ENCODE peak calls at places on chromosomes 5 and 9, in eight cellular contexts. P is OCI-LY7, S is epithelial cell of proximal tubule, O is nephron progenitor cell, D is Peyer's patch, T is progenitor cell of endocrine pancreas, Z is spleen, U is tibial artery. W is an unnamed sample.
A peak's percentile ranks its signal among the peaks of the same experiment; 100 is the strongest.

GRCh38 chr5:76500633-76501393 is 97.7 kb downstream of the IQGAP2 start:
- DNase-seq in P (no peak), S (no peak), O (no peak), D (no peak), T (no peak), Z (no peak), U (no peak), W (no peak)

GRCh38 chr5:54525226-54525625 is 7.7 kb downstream of the SNX18 start:
- DNase-seq in P (no peak), S (no peak), O (no peak), D (no peak), T (no peak), Z (no peak), U (no peak), W (no peak)

GRCh38 chr9:115694991-115695390 is 458.6 kb upstream of the PAPPA start:
- DNase-seq in P (no peak), S (no peak), O (no peak), D (no peak), T (no peak), Z (no peak), U (no peak), W (no peak)

GRCh38 chr5:150162142-150162513 is 4.5 kb upstream of the CDX1 start:
- DNase-seq in P (no peak), S (no peak), O (no peak), D (no peak), T (no peak), Z (no peak), U (no peak), W (no peak)

GRCh38 chr5:103402861-103403260 is 144.3 kb downstream of the MACIR start:
- DNase-seq in P (no peak), S (no peak), O (no peak), D (no peak), T (no peak), Z (no peak), U (no peak), W (no peak)

GRCh38 chr5:40497573-40497972 is 182.1 kb upstream of the PTGER4 start:
- DNase-seq in P (no peak), S (peak; percentile 6), O (no peak), D (no peak), T (no peak), Z (no peak), U (no peak), W (no peak)

GRCh38 chr9:107276966-107277710 is 5.9 kb upstream of the RAD23B start:
- DNase-seq in P (no peak), S (no peak), O (no peak), D (no peak), T (no peak), Z (no peak), U (no peak), W (no peak)

GRCh38 chr9:5361326-5362005 is 21.8 kb upstream of the RLN1 start:
- DNase-seq in P (no peak), S (no peak), O (no peak), D (no peak), T (no peak), Z (no peak), U (no peak), W (no peak)

GRCh38 chr5:96633820-96634219 is 28.4 kb upstream of the CAST start:
- DNase-seq in P (no peak), S (no peak), O (no peak), D (no peak), T (no peak), Z (no peak), U (no peak), W (no peak)

GRCh38 chr9:91422832-91423711 is 560 bp downstream of the NFIL3 start:
- DNase-seq in P (peak; percentile 76), S (no peak), O (peak; percentile 72), D (peak; percentile 49), T (peak; percentile 50), Z (peak; percentile 90), U (peak; percentile 85), W (peak; percentile 59)
- TF ChIP-seq CTCF in P (peak; percentile 49), S (peak; percentile 20), O (no peak), D (peak; percentile 29), T (peak; percentile 28), Z (no peak), U (peak; percentile 20), W (no peak)

DNA sequence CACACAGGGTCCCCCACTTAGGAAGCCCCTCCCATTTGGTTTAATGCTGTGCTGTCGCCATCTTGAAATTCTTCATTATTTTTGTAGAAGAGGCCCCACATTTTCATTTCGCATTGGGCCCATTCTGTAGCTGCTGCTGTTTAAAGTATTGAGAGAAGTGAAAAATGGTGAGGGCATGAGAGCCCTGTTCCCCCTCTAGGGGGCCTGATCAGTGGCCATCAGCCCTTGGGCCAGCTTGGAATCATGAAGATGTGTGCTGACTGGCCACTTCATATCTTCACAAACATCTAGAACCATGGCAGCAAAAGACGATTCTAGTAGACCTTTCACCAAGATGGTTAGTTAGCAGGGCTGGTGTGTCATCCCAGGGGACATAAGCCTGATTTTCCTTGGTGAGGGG is 3.3 kb downstream of the TMEM268 start:
- DNase-seq in P (no peak), S (no peak), O (no peak), D (no peak), T (no peak), Z (no peak), U (no peak), W (no peak)
- TF ChIP-seq CTCF in P (no peak), S (no peak), O (no peak), D (no peak), T (peak; percentile 15), Z (no peak), U (no peak), W (no peak)

GRCh38 chr5:109917966-109918365 is 228.2 kb downstream of the MAN2A1 start:
- DNase-seq in P (no peak), S (no peak), O (no peak), D (no peak), T (no peak), Z (no peak), U (no peak), W (no peak)

GRCh38 chr5:109924708-109925107 is 235.0 kb downstream of the MAN2A1 start:
- DNase-seq in P (no peak), S (no peak), O (no peak), D (no peak), T (no peak), Z (no peak), U (no peak), W (no peak)

GRCh38 chr5:109920736-109921135 is 231.0 kb downstream of the MAN2A1 start:
- DNase-seq in P (no peak), S (no peak), O (no peak), D (no peak), T (no peak), Z (no peak), U (no peak), W (no peak)

GRCh38 chr5:109922396-109922995 is 232.8 kb downstream of the MAN2A1 start:
- DNase-seq in P (peak; percentile 10), S (no peak), O (no peak), D (no peak), T (no peak), Z (no peak), U (no peak), W (no peak)

GRCh38 chr5:109921735-109922395 is 232.1 kb downstream of the MAN2A1 start:
- DNase-seq in P (peak; percentile 93), S (no peak), O (no peak), D (peak; percentile 34), T (no peak), Z (peak; percentile 71), U (no peak), W (no peak)
- TF ChIP-seq CTCF in P (peak; percentile 28), S (no peak), O (no peak), D (no peak), T (no peak), Z (no peak), U (no peak), W (no peak)

DNA sequence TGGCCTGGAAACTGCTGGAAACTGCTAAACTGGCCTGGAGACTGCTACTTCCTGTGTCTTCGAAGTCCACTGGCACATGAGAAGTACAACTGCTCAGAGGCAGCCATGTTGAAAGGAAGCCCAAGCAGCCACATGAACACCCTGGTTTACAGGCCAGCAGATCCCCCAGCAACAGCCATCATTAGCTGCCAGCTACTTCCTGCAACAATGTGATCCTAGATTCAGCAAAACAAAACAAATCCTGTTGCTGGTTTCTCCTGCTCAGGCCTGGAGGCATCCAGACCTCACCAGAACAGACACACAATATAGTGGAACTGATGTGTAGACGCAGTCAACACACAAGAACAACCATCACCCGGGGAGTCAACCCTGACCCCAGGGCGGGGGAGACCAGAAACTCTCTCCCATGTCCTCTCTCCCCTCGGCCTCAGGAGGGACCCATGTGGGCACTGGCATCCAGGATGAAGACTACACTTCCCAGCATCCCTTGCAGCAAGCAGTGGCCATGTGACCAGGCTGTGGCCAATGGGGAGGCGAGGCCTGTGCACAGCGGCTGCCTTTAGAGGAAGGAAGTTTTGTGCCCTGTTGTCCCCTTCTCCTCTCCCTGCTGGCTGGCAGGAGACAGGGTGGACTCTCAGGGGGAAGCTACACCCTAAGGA is 9.2 kb upstream of the LCN15 start:
- DNase-seq in P (peak; percentile 83), S (no peak), O (no peak), D (peak; percentile 64), T (no peak), Z (peak; percentile 89), U (no peak), W (peak; percentile 33)
- TF ChIP-seq CTCF in P (no peak), S (no peak), O (no peak), D (no peak), T (no peak), Z (no peak), U (no peak), W (no peak)

DNA sequence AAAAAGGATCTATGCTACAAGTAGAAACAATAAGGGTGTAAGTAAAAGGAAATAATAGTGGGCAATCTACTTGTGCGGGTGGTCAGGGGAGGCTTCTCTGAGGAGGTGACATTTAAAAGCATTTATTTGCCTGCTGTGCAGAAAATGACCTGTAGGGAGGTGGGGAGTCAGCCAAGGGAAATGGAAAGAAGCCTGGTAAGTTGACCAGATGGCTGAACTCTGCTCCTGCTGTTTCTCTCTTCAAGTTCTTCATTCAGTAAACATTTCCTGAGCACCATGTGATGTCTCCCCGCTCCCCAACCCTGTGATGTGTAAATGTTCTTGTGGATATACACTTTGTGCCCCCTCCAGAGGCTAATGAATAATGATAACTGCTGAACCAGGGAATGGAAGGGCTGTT is 9.9 kb upstream of the SPIN1 start:
- DNase-seq in P (no peak), S (no peak), O (no peak), D (no peak), T (no peak), Z (no peak), U (no peak), W (no peak)
- TF ChIP-seq CTCF in P (no peak), S (peak; percentile 33), O (no peak), D (no peak), T (peak; percentile 20), Z (no peak), U (no peak), W (peak; percentile 22)

GRCh38 chr5:79653843-79654242 is 35.8 kb upstream of the CMYA5 start:
- DNase-seq in P (no peak), S (no peak), O (no peak), D (no peak), T (no peak), Z (no peak), U (no peak), W (no peak)
- TF ChIP-seq CTCF in P (no peak), S (no peak), O (no peak), D (no peak), T (no peak), Z (no peak), U (no peak), W (no peak)

DNA sequence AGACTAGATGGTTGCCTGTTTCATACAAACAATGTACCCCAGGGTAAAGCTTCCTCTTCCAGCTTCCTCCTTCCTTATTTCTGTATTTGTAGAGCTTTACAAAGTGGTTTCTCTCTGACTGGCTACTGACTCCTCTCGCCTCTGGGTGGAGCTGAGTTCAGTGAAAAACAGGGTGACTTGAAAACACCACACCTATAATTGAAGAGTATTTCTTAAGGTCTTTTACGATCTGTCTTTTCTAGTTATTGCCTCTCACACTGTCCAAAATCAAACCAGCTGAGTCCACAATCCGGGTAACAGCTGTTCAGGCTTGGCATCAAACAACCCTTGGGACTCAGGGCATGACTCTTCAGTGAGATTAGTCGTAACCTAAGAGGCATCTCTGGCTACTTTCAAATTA is 200.4 kb downstream of the ARRDC3 start:
- DNase-seq in P (peak; percentile 13), S (no peak), O (no peak), D (no peak), T (no peak), Z (no peak), U (peak; percentile 39), W (no peak)
- TF ChIP-seq CTCF in P (peak; percentile 45), S (peak; percentile 14), O (no peak), D (peak; percentile 29), T (no peak), Z (no peak), U (no peak), W (no peak)

W was measured in endothelial cell.